ENCODE peak calls at places on chromosome 3, in seven cellular contexts. V is IMR-90, H is trophoblast cell, L is H9, A is mesendoderm, S is neuronal stem cell, T is H1. B is an unnamed sample.

GRCh38 chr3:10173926-10174435 is 9.3 kb downstream of the IRAK2 start:
- DNase-seq in V (peak; percentile 100), H (peak; percentile 82), L (no peak), T (no peak), S (no peak), A (no peak), B (peak; percentile 99)

GRCh38 chr3:178907081-178907480 is 164.5 kb downstream of the ZMAT3 start:
- DNase-seq in A (no peak), H (no peak), S (no peak), V (no peak), L (no peak), T (no peak), B (peak; percentile 5)

GRCh38 chr3:189212681-189213080 is 40.9 kb downstream of the TPRG1 start:
- DNase-seq in H (no peak), L (no peak), S (no peak), T (no peak), A (no peak), V (no peak), B (no peak)

GRCh38 chr3:37772773-37773291 is 88.8 kb upstream of the CTDSPL start:
- DNase-seq in V (no peak), L (no peak), S (no peak), H (no peak), T (no peak), A (peak; percentile 86), B (no peak)

GRCh38 chr3:189967254-189967865 is 153.3 kb downstream of the P3H2 start:
- DNase-seq in A (peak; percentile 57), V (peak; percentile 65), S (peak; percentile 55), H (peak; percentile 88), L (no peak), T (no peak), B (peak; percentile 67)

GRCh38 chr3:72657666-72658065 is 190.6 kb downstream of the SHQ1 start:
- DNase-seq in V (no peak), L (no peak), A (no peak), H (no peak), S (no peak), T (no peak), B (no peak)

GRCh38 chr3:38157562-38157961 is 7.8 kb upstream of the OXSR1 start:
- DNase-seq in A (no peak), L (no peak), H (no peak), T (no peak), V (no peak), S (no peak), B (no peak)

GRCh38 chr3:64732570-64732969 is 44.8 kb upstream of the ADAMTS9 start:
- DNase-seq in H (no peak), T (no peak), A (no peak), L (no peak), S (no peak), V (peak; percentile 2), B (no peak)

GRCh38 chr3:129888739-129889138 is 4.8 kb downstream of the TMCC1 start:
- DNase-seq in T (no peak), V (peak; percentile 98), A (no peak), S (no peak), L (no peak), H (peak; percentile 21), B (peak; percentile 91)

GRCh38 chr3:128368626-128369025 is 98.1 kb downstream of the DNAJB8 start:
- DNase-seq in T (no peak), L (no peak), H (no peak), A (no peak), S (no peak), V (no peak), B (no peak)

GRCh38 chr3:98692787-98693473 is 70.2 kb upstream of the ST3GAL6 start:
- DNase-seq in V (no peak), S (no peak), L (no peak), H (peak; percentile 66), T (no peak), A (no peak), B (no peak)

GRCh38 chr3:151439652-151440125 is 21.2 kb downstream of the IGSF10 start:
- DNase-seq in V (peak; percentile 78), S (peak; percentile 38), A (peak; percentile 60), H (peak; percentile 90), L (no peak), T (no peak), B (peak; percentile 78)

GRCh38 chr3:134249442-134249841 is 1.2 kb downstream of the RYK start:
- DNase-seq in L (no peak), T (no peak), H (no peak), S (no peak), V (no peak), A (no peak), B (peak; percentile 34)

GRCh38 chr3:192845196-192845855 is 72.3 kb downstream of the MB21D2 start:
- DNase-seq in H (no peak), S (no peak), L (no peak), A (no peak), T (no peak), V (peak; percentile 87), B (peak; percentile 70)

GRCh38 chr3:134387293-134387692 is 13.0 kb upstream of the AMOTL2 start:
- DNase-seq in L (no peak), V (no peak), A (no peak), T (no peak), S (no peak), H (no peak), B (no peak)

GRCh38 chr3:135157045-135157444 is 362.0 kb downstream of the EPHB1 start:
- DNase-seq in V (no peak), T (no peak), A (no peak), H (no peak), S (no peak), L (no peak), B (no peak)

GRCh38 chr3:145776782-145777408 is 384.1 kb downstream of the PLOD2 start:
- DNase-seq in V (peak; percentile 54), T (peak; percentile 70), L (peak; percentile 49), A (peak; percentile 73), H (peak; percentile 66), S (peak; percentile 39), B (peak; percentile 55)

GRCh38 chr3:151316267-151316991 is at the start of gene GPR87:
- DNase-seq in S (no peak), T (no peak), L (no peak), H (peak; percentile 84), V (peak; percentile 49), A (peak; percentile 90), B (no peak)

GRCh38 chr3:159263750-159264561 is 462.1 kb downstream of the MFSD1 start:
- DNase-seq in H (peak; percentile 71), A (peak; percentile 47), T (no peak), V (peak; percentile 46), L (no peak), S (peak; percentile 24), B (peak; percentile 63)

GRCh38 chr3:147393261-147393964 is 12.9 kb downstream of the ZIC4 start:
- DNase-seq in T (peak; percentile 88), A (peak; percentile 88), S (no peak), H (no peak), V (no peak), L (peak; percentile 91), B (no peak)

GRCh38 chr3:71926242-71926560 is 141.3 kb upstream of the PROK2 start:
- DNase-seq in T (peak; percentile 70), L (peak; percentile 92), V (peak; percentile 2), H (peak; percentile 77), S (no peak), A (peak; percentile 94), B (peak; percentile 4)

GRCh38 chr3:11764931-11765363 is 81.7 kb downstream of the TAMM41 start:
- DNase-seq in L (no peak), V (peak; percentile 84), T (no peak), A (no peak), H (peak; percentile 88), S (no peak), B (peak; percentile 65)

GRCh38 chr3:62167566-62168262 is 205.6 kb downstream of the FEZF2 start:
- DNase-seq in S (no peak), L (no peak), H (no peak), T (no peak), V (peak; percentile 5), A (no peak), B (no peak)

GRCh38 chr3:65883614-65884013 is 155.1 kb downstream of the MAGI1 start:
- DNase-seq in V (peak; percentile 52), S (no peak), H (no peak), L (no peak), T (no peak), A (no peak), B (peak; percentile 20)

DNA sequence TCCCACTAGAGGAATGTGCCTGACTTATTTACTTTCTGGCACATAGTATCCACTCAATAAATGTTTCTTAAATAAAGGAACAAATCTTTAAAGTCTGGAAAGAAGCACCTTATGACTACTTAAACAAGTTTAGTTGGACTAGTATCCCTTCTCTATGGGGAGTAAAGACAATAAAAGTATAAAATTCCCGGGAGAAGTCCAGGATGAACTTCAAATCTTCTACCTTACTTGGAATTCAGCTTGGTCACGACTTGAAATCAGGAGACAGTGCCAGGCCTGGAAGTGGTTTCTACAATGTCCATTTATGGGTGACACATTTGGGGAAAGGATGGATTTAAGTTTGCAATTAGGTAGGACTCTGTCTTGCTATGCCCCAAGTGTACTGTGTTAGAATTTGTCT is 196.5 kb downstream of the NR1D2 start:
- DNase-seq in T (no peak), V (no peak), H (no peak), S (no peak), A (no peak), L (no peak), B (no peak)
- H3K79me1 ChIP-seq in T (no peaks in the 10 kb centered on the region), V (no peaks in the 10 kb centered on the region), H (peaks cover 13% of the 10 kb centered on the region), S (no peaks in the 10 kb centered on the region), A (no peaks in the 10 kb centered on the region), L (no peaks in the 10 kb centered on the region), B (peaks cover 4% of the 10 kb centered on the region)

GRCh38 chr3:176870451-176870850 is 326.8 kb downstream of the TBL1XR1 start:
- DNase-seq in V (no peak), L (no peak), T (no peak), S (no peak), A (no peak), H (peak; percentile 94), B (no peak)

GRCh38 chr3:176867681-176868663 is 329.3 kb downstream of the TBL1XR1 start:
- DNase-seq in T (no peak), S (no peak), L (no peak), H (peak; percentile 63), V (no peak), A (peak; percentile 33), B (peak; percentile 6)

GRCh38 chr3:176872771-176873209 is 324.5 kb downstream of the TBL1XR1 start:
- DNase-seq in T (peak; percentile 68), H (peak; percentile 86), L (peak; percentile 73), A (peak; percentile 93), S (peak; percentile 49), V (peak; percentile 56), B (peak; percentile 55)

DNA sequence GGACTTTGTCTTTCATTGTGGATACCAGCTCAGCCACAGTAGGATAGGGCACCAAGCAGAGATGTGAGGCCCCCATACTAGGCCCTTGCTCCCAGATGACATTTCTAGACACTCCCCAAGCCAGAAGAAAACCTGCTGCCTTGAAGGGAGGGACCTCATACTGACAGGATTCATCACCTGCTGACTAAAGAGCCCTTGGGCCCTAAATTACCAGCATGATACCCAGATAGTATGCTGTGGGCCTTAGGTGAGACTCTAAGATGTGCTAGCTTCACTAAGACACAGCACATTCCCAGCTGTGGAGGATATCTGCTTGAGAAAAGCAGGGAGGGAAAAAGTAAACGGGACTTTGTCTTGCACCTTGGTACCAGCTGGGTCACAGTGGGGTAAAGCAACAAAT is 324.0 kb downstream of the TBL1XR1 start:
- DNase-seq in V (no peak), H (peak; percentile 92), T (no peak), S (no peak), L (no peak), A (no peak), B (no peak)
- H3K79me1 ChIP-seq in V (no peaks in the 10 kb centered on the region), H (no peaks in the 10 kb centered on the region), T (no peaks in the 10 kb centered on the region), S (no peaks in the 10 kb centered on the region), L (no peaks in the 10 kb centered on the region), A (no peaks in the 10 kb centered on the region), B (no peaks in the 10 kb centered on the region)

GRCh38 chr3:16462679-16463078 is 50.8 kb downstream of the RFTN1 start:
- DNase-seq in T (no peak), S (no peak), L (no peak), V (no peak), A (no peak), H (no peak), B (no peak)
- H3K79me1 ChIP-seq in T (no peaks in the 10 kb centered on the region), S (no peaks in the 10 kb centered on the region), L (no peaks in the 10 kb centered on the region), V (peaks cover 50% of the 10 kb centered on the region), A (no peaks in the 10 kb centered on the region), H (no peaks in the 10 kb centered on the region), B (peaks cover 35% of the 10 kb centered on the region)

GRCh38 chr3:14144423-14145075 is 19.7 kb downstream of the TMEM43 start:
- DNase-seq in L (peak; percentile 66), T (no peak), S (peak; percentile 51), A (peak; percentile 99), V (peak; percentile 99), H (peak; percentile 98), B (peak; percentile 100)
- H3K79me1 ChIP-seq in L (no peaks in the 10 kb centered on the region), T (no peaks in the 10 kb centered on the region), S (no peaks in the 10 kb centered on the region), A (no peaks in the 10 kb centered on the region), V (no peaks in the 10 kb centered on the region), H (peaks cover 11% of the 10 kb centered on the region), B (peaks cover 17% of the 10 kb centered on the region)

B was measured in mesenchymal stem cell.